ENCODE peak calls at places on chromosomes 3 and 15, in eight cellular contexts. A is Panc1, I is OCI-LY7, E is lung, P is HFFc6, Z is heart left ventricle, H is mucosa of descending colon, R is Peyer's patch. Y is an unnamed sample.

GRCh38 chr3:74167926-74168325 is 446.5 kb downstream of the CNTN3 start:
- DNase-seq in A (no peak), I (no peak), E (no peak), P (no peak), Z (no peak), H (no peak), R (no peak), Y (no peak)

GRCh38 chr3:155492841-155493240 is 199.4 kb upstream of the STRIT1 start:
- DNase-seq in A (no peak), I (no peak), E (no peak), P (no peak), Z (no peak), H (no peak), R (no peak), Y (no peak)

GRCh38 chr15:88241461-88241860 is 15.1 kb downstream of the NTRK3 start:
- DNase-seq in A (no peak), I (no peak), E (no peak), P (no peak), Z (no peak), H (no peak), R (no peak), Y (no peak)

GRCh38 chr15:22966321-22967083 is 13.7 kb downstream of the CYFIP1 start:
- DNase-seq in A (no peak), I (no peak), E (no peak), P (no peak), Z (no peak), H (no peak), R (peak; percentile 18), Y (no peak)

GRCh38 chr3:100902572-100902971 is 90.6 kb downstream of the ABI3BP start:
- DNase-seq in A (no peak), I (no peak), E (no peak), P (peak; percentile 56), Z (no peak), H (no peak), R (no peak), Y (no peak)

GRCh38 chr3:194481103-194481502 is 5.7 kb downstream of the ATP13A3 start:
- DNase-seq in A (no peak), I (no peak), E (no peak), P (peak; percentile 70), Z (no peak), H (no peak), R (no peak), Y (no peak)

GRCh38 chr3:46119709-46120498 is 88.2 kb downstream of the CCR1 start:
- DNase-seq in A (no peak), I (no peak), E (no peak), P (no peak), Z (no peak), H (no peak), R (no peak), Y (no peak)

GRCh38 chr3:154898916-154899315 is 181.2 kb upstream of the MME start:
- DNase-seq in A (no peak), I (no peak), E (no peak), P (no peak), Z (no peak), H (no peak), R (no peak), Y (no peak)

GRCh38 chr3:13276438-13277129 is 143.5 kb downstream of the NUP210 start:
- DNase-seq in A (no peak), I (no peak), E (no peak), P (no peak), Z (no peak), H (no peak), R (peak; percentile 34), Y (no peak)

GRCh38 chr3:188157971-188158370 is 4.0 kb downstream of the LPP start:
- DNase-seq in A (no peak), I (no peak), E (no peak), P (no peak), Z (no peak), H (peak; percentile 66), R (peak; percentile 75), Y (no peak)

GRCh38 chr3:134326126-134326525 is 48.1 kb downstream of the AMOTL2 start:
- DNase-seq in A (no peak), I (no peak), E (no peak), P (no peak), Z (no peak), H (no peak), R (no peak), Y (no peak)

GRCh38 chr3:186331043-186331442 is 31.0 kb downstream of the DGKG start:
- DNase-seq in A (no peak), I (no peak), E (no peak), P (no peak), Z (no peak), H (no peak), R (no peak), Y (peak; percentile 61)

GRCh38 chr3:27728195-27729087 is 6.3 kb upstream of the EOMES start:
- DNase-seq in A (no peak), I (no peak), E (no peak), P (no peak), Z (no peak), H (no peak), R (no peak), Y (peak; percentile 30)

GRCh38 chr15:72116680-72117447 is 1.1 kb downstream of the MYO9A start:
- DNase-seq in A (no peak), I (peak; percentile 20), E (peak; percentile 36), P (no peak), Z (peak; percentile 37), H (peak; percentile 58), R (no peak), Y (no peak)

GRCh38 chr3:189744235-189744634 is 113.0 kb downstream of the TP63 start:
- DNase-seq in A (no peak), I (no peak), E (no peak), P (no peak), Z (no peak), H (no peak), R (no peak), Y (no peak)
- TF ChIP-seq CTCF in A (no peak), I (peak; percentile 17), E (no peak), P (no peak), Z (no peak), H (no peak), R (no peak), Y (no peak)

GRCh38 chr15:75758071-75758872 is 45.6 kb upstream of the CSPG4 start:
- DNase-seq in A (peak; percentile 55), I (peak; percentile 79), E (peak; percentile 90), P (peak; percentile 71), Z (peak; percentile 90), H (peak; percentile 93), R (peak; percentile 89), Y (peak; percentile 83)
- TF ChIP-seq CTCF in A (peak; percentile 59), I (peak; percentile 59), E (no peak), P (peak; percentile 13), Z (no peak), H (no peak), R (peak; percentile 40), Y (no peak)

DNA sequence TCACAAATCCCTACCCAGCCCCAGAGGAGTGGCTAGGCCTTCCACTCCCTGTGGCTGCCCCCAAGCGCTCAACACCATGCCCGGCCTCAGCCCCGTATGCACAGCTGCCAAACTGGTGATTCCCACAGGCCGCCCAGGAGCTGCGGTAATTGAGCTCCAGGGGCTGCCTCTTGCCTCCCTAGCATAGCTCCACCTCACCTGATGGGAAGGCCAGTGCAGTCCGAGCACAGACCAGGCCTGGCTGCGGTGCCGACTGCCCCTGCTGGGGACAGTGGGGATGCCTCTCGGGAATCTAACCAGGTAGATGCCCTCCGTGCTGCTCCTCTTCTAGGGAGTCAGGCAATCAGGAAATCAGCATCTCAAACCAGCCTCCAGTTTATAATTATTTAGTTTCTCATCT is 25.9 kb downstream of the SCN5A start:
- DNase-seq in A (no peak), I (no peak), E (no peak), P (no peak), Z (no peak), H (no peak), R (no peak), Y (no peak)
- TF ChIP-seq CTCF in A (no peak), I (no peak), E (no peak), P (no peak), Z (no peak), H (no peak), R (no peak), Y (no peak)

DNA sequence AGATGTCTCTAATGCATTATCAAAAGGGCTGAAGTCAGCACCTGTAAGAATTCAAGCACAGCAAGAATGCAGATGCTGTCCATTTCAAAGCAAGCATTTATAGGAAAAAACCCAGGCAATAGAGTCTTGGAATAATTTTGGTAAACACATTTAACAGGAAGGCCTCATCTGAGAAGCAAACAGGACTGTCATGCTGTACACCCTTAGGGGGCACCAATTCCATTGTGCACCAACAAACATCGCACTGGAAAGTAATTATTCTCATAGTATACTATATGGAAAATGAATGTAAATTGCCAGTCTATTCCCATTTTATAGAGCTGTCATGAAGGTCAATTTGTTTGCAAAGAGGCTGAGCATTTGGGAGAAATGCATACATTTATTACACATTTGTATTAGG is 247.3 kb upstream of the SUCLG2 start:
- DNase-seq in A (no peak), I (peak; percentile 41), E (no peak), P (no peak), Z (no peak), H (no peak), R (no peak), Y (no peak)
- TF ChIP-seq CTCF in A (peak; percentile 20), I (peak; percentile 84), E (no peak), P (no peak), Z (no peak), H (no peak), R (no peak), Y (no peak)

GRCh38 chr3:165210132-165210531 is 13.9 kb upstream of the SLITRK3 start:
- DNase-seq in A (no peak), I (no peak), E (no peak), P (peak; percentile 2), Z (no peak), H (no peak), R (no peak), Y (no peak)
- TF ChIP-seq CTCF in A (peak; percentile 36), I (peak; percentile 48), E (no peak), P (peak; percentile 66), Z (peak; percentile 20), H (no peak), R (no peak), Y (no peak)

DNA sequence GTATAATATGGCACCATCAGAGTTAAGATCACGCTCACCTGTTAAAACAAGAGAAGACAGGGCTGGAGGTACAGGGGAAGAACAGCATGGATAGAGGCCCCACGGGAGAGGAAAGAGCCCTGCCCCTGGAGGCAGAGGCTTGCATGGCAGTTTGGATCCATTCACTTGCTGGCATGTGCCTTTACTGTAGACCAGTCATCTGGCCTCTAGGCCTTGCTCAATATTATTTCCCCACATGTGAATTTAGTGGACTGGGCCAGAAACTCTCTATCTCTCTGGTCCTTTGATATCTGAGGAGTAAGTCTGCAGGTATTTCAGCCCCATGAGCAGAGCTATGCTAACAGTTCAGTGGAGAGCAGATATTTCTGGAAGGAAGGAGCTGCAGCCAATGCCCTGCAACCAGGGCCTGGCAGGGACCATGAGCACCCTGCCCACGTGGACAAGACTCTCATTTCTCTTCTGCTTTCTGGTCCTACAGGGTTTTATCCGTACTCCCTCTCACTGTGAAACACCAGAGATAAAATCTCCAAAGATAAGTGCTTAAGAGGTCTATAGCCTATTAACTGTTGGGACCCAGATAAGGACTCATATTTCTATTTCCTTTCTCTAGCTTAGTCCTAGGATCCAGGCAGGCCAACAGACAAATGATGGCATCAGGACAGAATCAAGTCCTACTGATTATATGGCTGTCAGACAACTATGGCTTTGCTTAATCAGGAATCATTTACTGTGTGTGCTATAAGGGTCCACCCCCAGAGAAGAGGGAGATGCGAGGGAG is 65.0 kb downstream of the CLDN11 start:
- DNase-seq in A (no peak), I (no peak), E (no peak), P (no peak), Z (no peak), H (no peak), R (no peak), Y (no peak)
- TF ChIP-seq CTCF in A (no peak), I (peak; percentile 44), E (no peak), P (peak; percentile 56), Z (no peak), H (no peak), R (no peak), Y (no peak)